ENCODE peak calls at places on chromosomes 12 and 14, in four cellular contexts. Y, V, T and L are unnamed samples.

GRCh38 chr12:89649139-89649538 is 59.5 kb downstream of the ATP2B1 start:
- ATAC-seq in Y (no peak), V (no peak), T (peak), L (no peak)

GRCh38 chr14:29553427-29553826 is 374.2 kb downstream of the PRKD1 start:
- ATAC-seq in Y (no peak), V (no peak), T (no peak), L (no peak)

GRCh38 chr12:4169959-4170358 is 103.6 kb upstream of the CCND2 start:
- ATAC-seq in Y (no peak), V (no peak), T (no peak), L (no peak)

GRCh38 chr14:104699426-104699748 is 10.0 kb downstream of the INF2 start:
- ATAC-seq in Y (no peak), V (no peak), T (no peak), L (no peak)

GRCh38 chr12:27176765-27177164 is 67.3 kb upstream of the STK38L start:
- ATAC-seq in Y (peak), V (no peak), T (no peak), L (no peak)

GRCh38 chr12:24489939-24490338 is 459.0 kb downstream of the BCAT1 start:
- ATAC-seq in Y (no peak), V (no peak), T (no peak), L (no peak)

GRCh38 chr14:68564236-68564825 is 228.5 kb downstream of the ZFP36L1 start:
- ATAC-seq in Y (no peak), V (no peak), T (no peak), L (no peak)

GRCh38 chr14:74418031-74418430 is 8.0 kb downstream of the SYNDIG1L start:
- ATAC-seq in Y (no peak), V (no peak), T (no peak), L (no peak)

GRCh38 chr14:93884950-93885349 is 42.2 kb upstream of the FAM181A start:
- ATAC-seq in Y (no peak), V (no peak), T (no peak), L (no peak)

GRCh38 chr12:100027671-100028070 is 42.9 kb upstream of the ANKS1B start:
- ATAC-seq in Y (no peak), V (no peak), T (no peak), L (no peak)

GRCh38 chr12:55727643-55728184 is 1.1 kb downstream of the CD63 start:
- ATAC-seq in Y (no peak), V (no peak), T (peak), L (no peak)

GRCh38 chr12:120264086-120264485 is 1.4 kb downstream of the PXN start:
- ATAC-seq in Y (peak), V (peak), T (no peak), L (no peak)

GRCh38 chr12:102201662-102202061 is 4.0 kb upstream of the PMCH start:
- ATAC-seq in Y (no peak), V (no peak), T (no peak), L (no peak)

GRCh38 chr12:50313256-50313931 is 30.1 kb upstream of the LIMA1 start:
- ATAC-seq in Y (peak), V (no peak), T (no peak), L (no peak)

GRCh38 chr12:50322196-50322595 is 38.9 kb upstream of the LIMA1 start:
- ATAC-seq in Y (no peak), V (no peak), T (no peak), L (no peak)

GRCh38 chr12:50315803-50316202 is 32.5 kb upstream of the LIMA1 start:
- ATAC-seq in Y (no peak), V (no peak), T (no peak), L (no peak)

GRCh38 chr12:50314629-50315312 is 31.5 kb upstream of the LIMA1 start:
- ATAC-seq in Y (no peak), V (no peak), T (no peak), L (no peak)

DNA sequence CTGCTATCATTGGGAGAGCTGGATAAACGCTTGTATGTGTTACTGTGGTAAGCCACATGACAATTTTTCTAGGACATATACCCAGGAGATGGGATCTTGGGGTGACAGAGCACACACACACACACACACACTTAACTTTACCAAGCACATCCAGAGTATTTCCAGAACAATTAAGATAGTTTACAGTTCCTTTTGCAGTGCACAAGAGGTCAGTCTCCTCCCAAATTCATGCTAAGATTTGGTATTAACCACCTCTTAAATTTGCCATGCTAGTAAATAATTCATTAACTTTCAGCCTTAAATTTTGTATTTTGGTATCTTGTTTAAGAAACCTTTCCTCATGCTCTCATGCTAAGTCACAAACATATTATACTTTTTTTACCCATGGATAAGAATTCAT is 33.9 kb upstream of the LIMA1 start:
- ATAC-seq in Y (no peak), V (no peak), T (no peak), L (no peak)
- TF ChIP-seq CTCF in Y (peak), V (no peak), T (no peak), L (no peak)

GRCh38 chr12:109910969-109911348 is 10.9 kb downstream of the TCHP start:
- ATAC-seq in Y (peak), V (peak), T (no peak), L (no peak)
- TF ChIP-seq CTCF in Y (peak), V (no peak), T (no peak), L (no peak)

DNA sequence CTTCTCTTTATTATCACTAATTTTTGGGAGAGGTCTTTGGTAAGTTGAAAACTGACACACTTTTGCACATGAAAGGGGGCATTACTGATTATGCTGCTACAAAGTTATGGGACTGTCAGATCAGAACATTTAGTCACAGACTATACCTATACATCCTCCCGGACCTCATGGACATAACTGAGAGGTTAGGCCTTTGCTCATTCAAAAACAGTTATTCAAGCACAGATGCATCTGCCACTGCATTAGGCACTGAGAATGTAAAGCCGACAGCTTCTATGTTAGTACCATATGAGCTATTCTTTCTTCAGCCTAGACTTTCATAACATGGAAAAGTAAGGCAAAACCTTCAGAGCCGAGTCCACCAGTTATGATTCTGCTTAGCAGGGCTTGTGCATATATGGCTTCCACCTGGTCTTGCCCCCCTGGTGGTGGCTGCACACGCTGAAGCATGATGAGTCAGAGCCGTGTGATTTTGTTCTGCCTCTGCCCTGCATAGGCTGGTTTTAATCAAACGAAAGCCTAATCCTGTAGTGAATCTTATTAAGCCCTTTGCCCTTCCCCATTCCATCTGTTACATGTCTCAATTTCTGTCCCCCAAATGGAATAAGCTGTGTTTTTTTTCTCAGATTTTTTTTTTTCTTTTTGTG is 21.8 kb upstream of the RNU6-8 start:
- ATAC-seq in Y (peak), V (peak), T (peak), L (peak)
- TF ChIP-seq CTCF in Y (peak), V (no peak), T (peak), L (peak)

GRCh38 chr14:95197498-95198010 is 40.2 kb upstream of the DICER1 start:
- ATAC-seq in Y (no peak), V (no peak), T (peak), L (no peak)

GRCh38 chr14:95196826-95197497 is 39.6 kb upstream of the DICER1 start:
- ATAC-seq in Y (no peak), V (no peak), T (no peak), L (no peak)

GRCh38 chr14:95195031-95195430 is 37.7 kb upstream of the DICER1 start:
- ATAC-seq in Y (no peak), V (no peak), T (no peak), L (no peak)

GRCh38 chr14:95198320-95198719 is 41.0 kb upstream of the DICER1 start:
- ATAC-seq in Y (no peak), V (no peak), T (no peak), L (no peak)

DNA sequence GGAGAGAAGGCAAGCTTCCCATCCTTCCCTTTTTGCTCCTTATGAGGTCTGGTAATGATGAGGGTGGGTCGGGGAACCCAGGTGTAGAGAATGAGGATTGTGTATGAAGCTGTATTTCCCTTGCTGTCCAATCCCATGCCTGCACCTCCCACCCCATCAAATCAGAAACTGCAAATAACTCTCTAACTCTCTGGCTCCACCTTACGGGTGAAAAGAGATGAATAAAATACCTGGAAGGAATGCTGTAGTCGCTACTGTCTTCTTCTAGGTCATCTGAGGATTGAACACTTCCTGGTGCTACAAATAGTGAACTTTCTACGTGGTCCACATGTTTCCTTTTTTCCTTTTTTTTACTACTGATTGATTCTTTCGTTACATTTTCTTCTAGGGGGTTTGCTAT is 38.9 kb upstream of the DICER1 start:
- ATAC-seq in Y (peak), V (peak), T (peak), L (no peak)
- TF ChIP-seq CTCF in Y (peak), V (peak), T (peak), L (peak)

GRCh38 chr14:73027546-73027945 is 640 bp upstream of the ZFYVE1 start:
- ATAC-seq in Y (no peak), V (no peak), T (no peak), L (no peak)

GRCh38 chr14:73026243-73026844 is 562 bp downstream of the ZFYVE1 start:
- ATAC-seq in Y (no peak), V (no peak), T (no peak), L (no peak)

GRCh38 chr14:73026845-73027542 is at the start of gene ZFYVE1:
- ATAC-seq in Y (peak), V (peak), T (peak), L (peak)

GRCh38 chr14:73027984-73028383 is 1.1 kb upstream of the ZFYVE1 start:
- ATAC-seq in Y (no peak), V (no peak), T (no peak), L (no peak)

GRCh38 chr14:73025544-73025943 is 1.4 kb downstream of the ZFYVE1 start:
- ATAC-seq in Y (no peak), V (no peak), T (no peak), L (no peak)
- TF ChIP-seq CTCF in Y (peak), V (no peak), T (no peak), L (no peak)

DNA sequence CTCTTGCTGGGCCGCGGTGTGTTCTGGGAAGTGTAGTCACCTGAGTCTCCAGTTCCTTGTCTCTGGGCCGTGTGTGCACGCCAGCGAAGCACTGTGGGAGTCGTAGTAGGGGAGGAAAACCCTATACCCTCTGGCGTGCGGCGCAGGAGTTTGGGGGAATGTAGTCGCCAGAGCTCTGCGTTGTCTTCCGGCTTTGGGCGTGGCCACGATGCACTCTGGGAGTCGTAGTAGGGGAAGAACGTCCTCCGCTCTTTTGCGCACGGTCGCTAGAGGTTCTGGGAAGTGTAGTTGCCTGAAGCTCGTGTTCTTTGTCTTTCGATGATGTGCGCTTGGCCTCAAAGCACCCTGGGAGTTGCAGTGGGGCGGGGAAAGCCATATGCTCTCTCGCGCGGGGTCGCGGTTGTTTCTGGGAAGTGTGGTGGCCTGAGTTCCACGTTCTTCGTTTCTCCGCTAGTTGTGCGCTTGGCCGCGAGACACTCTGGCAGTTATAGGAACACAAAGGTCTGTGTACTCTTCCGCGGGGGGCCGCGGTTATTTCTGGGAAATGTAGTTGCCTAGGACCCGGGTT is 588 bp upstream of the ZNF140 start:
- ATAC-seq in Y (peak), V (peak), T (peak), L (peak)
- TF ChIP-seq CTCF in Y (peak), V (no peak), T (no peak), L (no peak)

DNA sequence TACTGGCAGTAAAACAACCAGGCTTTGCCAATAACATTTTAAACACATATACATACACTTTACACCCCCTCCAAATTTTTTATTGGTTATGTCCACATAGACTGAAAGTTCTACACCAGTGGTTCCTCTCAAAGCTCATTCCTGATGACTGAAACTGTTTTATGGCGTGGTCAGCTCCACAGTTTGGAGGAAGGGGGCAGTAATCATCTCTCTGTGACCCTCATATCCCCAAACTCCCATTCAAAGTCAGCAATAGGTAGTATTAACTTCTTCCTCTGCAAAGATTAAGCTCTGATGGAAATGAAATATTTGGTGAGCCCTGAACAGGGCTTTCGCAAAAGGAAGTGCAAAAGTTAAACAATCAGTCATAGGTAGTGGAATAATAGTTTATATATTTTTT is 55.3 kb upstream of the DAAM1 start:
- ATAC-seq in Y (no peak), V (no peak), T (no peak), L (no peak)
- TF ChIP-seq CTCF in Y (no peak), V (no peak), T (no peak), L (peak)

GRCh38 chr14:77286554-77286953 is 15.5 kb upstream of the NGB start:
- ATAC-seq in Y (no peak), V (no peak), T (no peak), L (no peak)

GRCh38 chr14:77296155-77296554 is 24.5 kb downstream of the POMT2 start:
- ATAC-seq in Y (no peak), V (no peak), T (no peak), L (no peak)

DNA sequence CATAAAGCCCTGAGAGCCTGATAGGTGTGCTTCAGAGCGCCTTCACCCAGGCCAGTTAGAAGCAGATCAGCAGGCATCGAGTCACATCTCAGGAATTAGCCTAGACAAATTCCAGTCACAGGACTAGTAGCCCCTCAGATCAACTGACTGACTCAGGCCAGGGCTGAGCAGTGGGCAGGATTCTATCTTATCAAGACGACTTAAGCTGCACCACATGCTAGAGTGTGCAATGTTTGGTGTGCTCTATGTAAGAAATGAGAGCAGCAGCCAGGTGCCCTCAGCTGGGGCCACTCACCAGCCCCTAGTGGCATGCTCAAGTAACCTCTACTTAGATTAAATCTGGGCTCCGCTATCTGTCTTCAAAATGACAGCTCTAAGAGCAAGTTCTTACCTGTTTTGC is 19.7 kb upstream of the NGB start:
- ATAC-seq in Y (peak), V (no peak), T (no peak), L (no peak)
- TF ChIP-seq CTCF in Y (peak), V (no peak), T (no peak), L (no peak)

DNA sequence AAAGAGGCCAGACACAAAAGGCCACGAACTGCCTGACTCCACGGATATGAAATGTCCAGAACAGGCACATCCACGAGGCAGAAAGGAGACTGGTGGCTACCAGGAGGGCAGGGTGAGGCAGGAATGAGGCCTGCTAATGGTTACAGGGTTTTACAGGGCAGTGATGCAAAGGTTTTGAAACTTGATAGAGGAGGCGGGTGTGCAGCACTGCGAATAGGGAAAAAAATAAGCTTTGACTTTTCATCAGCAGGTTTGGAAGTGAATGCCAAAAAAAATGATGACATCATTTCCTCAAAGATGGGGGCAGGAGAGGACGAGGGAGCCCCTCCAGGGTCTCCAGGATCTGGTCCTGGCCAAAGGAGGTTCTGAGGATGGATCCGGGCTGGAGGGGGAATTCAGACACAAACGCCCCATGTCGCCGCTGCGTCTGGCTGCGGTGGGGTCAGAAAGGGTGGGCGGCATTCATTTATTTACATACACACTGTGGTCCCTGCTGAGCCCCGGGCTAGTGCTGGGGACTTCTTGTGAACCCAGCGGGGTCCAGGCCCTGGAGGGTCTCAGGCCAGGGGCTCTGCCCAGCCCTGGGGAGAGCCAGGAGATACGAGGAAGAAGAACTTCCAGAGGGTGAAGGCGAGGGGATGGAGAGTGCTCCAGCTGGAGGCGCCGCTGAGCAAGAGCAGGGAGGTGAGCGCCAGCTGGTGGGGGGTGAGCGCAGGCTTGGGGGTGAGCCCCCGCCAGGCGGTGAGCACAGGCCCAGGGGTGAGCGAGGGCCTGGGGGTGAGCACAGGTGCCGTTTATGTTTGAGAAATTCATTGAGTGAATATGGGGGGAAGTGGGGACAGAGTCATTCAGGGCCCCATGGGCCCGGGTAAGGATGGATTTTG is 68.3 kb downstream of the NCOR2 start:
- ATAC-seq in Y (no peak), V (no peak), T (no peak), L (peak)
- TF ChIP-seq CTCF in Y (peak), V (no peak), T (no peak), L (no peak)